ENCODE peak calls at places on chromosomes 13 and 19, in four cellular contexts. I is mammary epithelial cell, B is pancreas, P is mesothelial cell of epicardium. U is an unnamed sample.

GRCh38 chr19:17840019-17840418 is 7.8 kb downstream of the JAK3 start:
- DNase-seq in B (no peak), I (no peak), P (no peak), U (no peak)

GRCh38 chr13:30364876-30365275 is 57.4 kb upstream of the UBE2L5 start:
- DNase-seq in I (no peak), P (no peak), B (no peak), U (no peak)

GRCh38 chr19:8500158-8500557 is 2.3 kb downstream of the PRAM1 start:
- DNase-seq in I (no peak), P (no peak), B (no peak), U (no peak)

GRCh38 chr13:91988331-91988730 is 589.9 kb downstream of the GPC5 start:
- DNase-seq in P (no peak), I (no peak), B (no peak), U (no peak)

GRCh38 chr19:3015126-3016057 is 13.7 kb downstream of the TLE2 start:
- DNase-seq in B (no peak), I (no peak), P (no peak), U (no peak)

GRCh38 chr13:77611068-77611467 is 75.6 kb downstream of the SCEL start:
- DNase-seq in B (no peak), I (no peak), P (no peak), U (no peak)

GRCh38 chr13:79645569-79645968 is 164.6 kb downstream of the NDFIP2 start:
- DNase-seq in P (no peak), B (no peak), I (no peak), U (no peak)

GRCh38 chr19:16342002-16342715 is 17.5 kb downstream of the KLF2 start:
- DNase-seq in P (no peak), I (no peak), B (no peak), U (no peak)

GRCh38 chr19:5691930-5692784 is 2.1 kb downstream of the RPL36 start:
- DNase-seq in I (no peak), B (peak; percentile 61), P (no peak), U (no peak)

GRCh38 chr13:113337556-113337955 is 26.4 kb downstream of the GRTP1 start:
- DNase-seq in I (no peak), P (no peak), B (no peak), U (no peak)

GRCh38 chr13:63481334-63481733 is 2065.7 kb upstream of the PCDH20 start:
- DNase-seq in B (no peak), P (no peak), I (no peak), U (no peak)

GRCh38 chr19:29370276-29370675 is 155.5 kb upstream of the VSTM2B start:
- DNase-seq in P (no peak), B (no peak), I (no peak), U (no peak)

GRCh38 chr13:110240352-110240751 is 66.6 kb downstream of the COL4A1 start:
- DNase-seq in I (no peak), B (no peak), P (no peak), U (no peak)

GRCh38 chr13:102091231-102091630 is 310.6 kb downstream of the FGF14 start:
- DNase-seq in I (peak; percentile 49), P (no peak), B (no peak), U (no peak)

GRCh38 chr19:39524495-39524894 is 8.2 kb downstream of the EID2B start:
- DNase-seq in B (no peak), I (no peak), P (no peak), U (no peak)

GRCh38 chr19:53365134-53365898 is at the start of gene ZNF525:
- DNase-seq in I (peak; percentile 89), B (peak; percentile 96), P (peak; percentile 91), U (peak; percentile 53)

GRCh38 chr19:1408300-1409203 is 1.2 kb downstream of the DAZAP1 start:
- DNase-seq in I (peak; percentile 51), P (no peak), B (peak; percentile 70), U (no peak)

GRCh38 chr13:38386421-38386820 is 36.8 kb downstream of the UFM1 start:
- DNase-seq in B (no peak), P (no peak), I (peak; percentile 83), U (no peak)

GRCh38 chr13:33191425-33192221 is 93.9 kb downstream of the STARD13 start:
- DNase-seq in I (no peak), P (no peak), B (no peak), U (no peak)

GRCh38 chr13:20191902-20192469 is 752 bp downstream of the GJB2 start:
- DNase-seq in B (peak; percentile 43), I (peak; percentile 56), P (no peak), U (no peak)

GRCh38 chr13:41317243-41317642 is 6.2 kb downstream of the NAA16 start:
- DNase-seq in B (no peak), P (no peak), I (no peak), U (no peak)

GRCh38 chr13:50531917-50532899 is 311.3 kb downstream of the DLEU7 start:
- DNase-seq in P (no peak), B (no peak), I (no peak), U (no peak)

GRCh38 chr19:10565028-10565566 is 713 bp downstream of the KRI1 start:
- DNase-seq in P (no peak), I (no peak), B (peak; percentile 53), U (no peak)

GRCh38 chr19:8794823-8795222 is 37.3 kb downstream of the ZNF558 start:
- DNase-seq in B (no peak), P (no peak), I (no peak), U (no peak)

GRCh38 chr19:34555447-34555846 is 73.9 kb downstream of the WTIP start:
- DNase-seq in P (no peak), B (no peak), I (peak; percentile 9), U (no peak)

GRCh38 chr13:20320885-20321284 is 88.8 kb upstream of the GJB6 start:
- DNase-seq in P (no peak), B (no peak), I (no peak), U (no peak)

GRCh38 chr13:32902898-32903297 is 113.3 kb upstream of the KL start:
- DNase-seq in I (no peak), B (peak; percentile 33), P (no peak), U (no peak)

GRCh38 chr19:38266070-38266469 is 1.7 kb downstream of the SPINT2 start:
- DNase-seq in B (no peak), I (peak; percentile 52), P (no peak), U (no peak)

GRCh38 chr19:13834308-13834790 is 39.1 kb downstream of the ZSWIM4 start:
- DNase-seq in I (peak; percentile 73), P (no peak), B (no peak), U (no peak)

GRCh38 chr19:29678484-29679106 is 13.3 kb downstream of the PLEKHF1 start:
- DNase-seq in P (no peak), B (no peak), I (no peak), U (no peak)

DNA sequence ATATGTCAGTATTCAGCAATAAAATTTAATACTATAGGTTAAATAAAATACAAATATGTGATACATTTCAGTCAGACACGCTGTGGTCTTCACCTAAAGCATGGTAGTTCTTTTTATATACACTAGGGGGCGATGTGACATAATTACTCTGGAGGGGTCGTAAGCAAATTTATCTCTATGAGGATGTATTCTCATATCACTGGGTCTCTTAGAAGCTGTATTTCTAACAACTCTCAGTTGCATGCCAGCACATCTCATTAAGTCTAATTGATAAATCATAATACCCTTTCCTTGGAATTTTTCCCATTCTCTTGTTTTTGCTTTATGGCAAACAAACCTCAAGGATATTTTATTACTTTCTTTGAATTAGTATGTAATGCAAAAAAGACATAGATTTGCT is 3.9 kb upstream of the PCDH17 start:
- DNase-seq in P (no peak), I (no peak), B (no peak), U (no peak)
- TF ChIP-seq CTCF in P (peak; percentile 90), I (peak; percentile 61), B (peak; percentile 51), U (peak; percentile 64)

DNA sequence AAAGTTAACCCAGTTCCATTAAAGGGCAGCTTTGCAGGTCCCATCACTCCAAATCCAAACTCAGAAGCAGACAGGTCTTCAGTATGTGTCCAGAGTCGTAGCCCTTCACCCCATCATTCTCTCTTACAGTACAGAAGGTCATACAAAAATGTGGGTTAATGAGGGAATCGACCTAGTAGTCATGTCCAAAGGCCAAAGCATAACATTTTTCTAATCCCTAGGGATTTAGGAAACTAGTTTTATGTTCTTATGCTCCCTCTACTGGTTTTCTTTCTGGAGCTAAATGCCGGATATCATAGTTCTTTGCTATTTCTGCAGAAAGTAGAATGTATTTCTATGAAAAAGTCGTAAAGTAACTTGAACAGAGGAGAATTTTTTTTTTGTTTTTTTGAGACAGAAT is 72.2 kb downstream of the DHRS12 start:
- DNase-seq in P (no peak), B (no peak), I (no peak), U (no peak)
- TF ChIP-seq CTCF in P (no peak), B (no peak), I (no peak), U (peak; percentile 40)

GRCh38 chr19:51680474-51680873 is 12.7 kb upstream of the SPACA6 start:
- DNase-seq in B (no peak), I (no peak), P (no peak), U (no peak)
- TF ChIP-seq CTCF in B (no peak), I (no peak), P (no peak), U (no peak)

DNA sequence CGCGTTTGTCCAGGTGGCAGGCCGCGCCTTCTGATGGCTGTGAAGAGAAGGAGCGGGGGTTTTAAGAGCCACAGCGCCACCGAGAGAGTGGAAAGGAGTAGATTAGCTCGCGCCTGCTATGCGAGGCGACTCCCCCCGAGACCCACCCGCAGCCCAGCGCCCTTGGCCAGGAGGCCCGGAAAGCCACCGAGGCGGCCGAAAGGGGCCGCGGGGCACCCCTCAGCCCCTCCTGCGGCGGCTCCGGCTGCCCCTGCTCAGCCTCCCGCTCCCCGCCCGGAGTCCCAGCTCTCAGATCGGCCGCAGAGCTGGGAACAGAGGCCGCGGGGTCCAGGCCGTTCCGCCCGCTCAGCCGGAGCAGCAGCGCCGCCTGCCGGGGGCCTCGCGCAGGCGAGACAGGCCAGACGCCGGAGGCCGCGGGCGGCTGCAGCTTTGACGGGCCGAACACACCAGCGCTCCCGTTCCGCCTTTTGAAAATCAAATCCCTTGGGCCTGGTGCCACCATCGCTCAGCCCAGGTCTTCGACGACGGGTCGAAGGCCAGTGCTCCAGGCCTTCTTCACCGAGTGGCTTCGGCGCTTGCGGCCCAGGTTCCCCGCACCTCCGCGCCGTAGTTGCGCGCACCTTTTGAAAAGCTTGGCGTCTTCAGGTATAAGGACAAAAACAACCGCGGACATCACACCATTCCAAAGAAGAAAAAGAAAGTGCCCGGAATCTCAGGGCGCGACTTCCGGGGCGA is 15.3 kb downstream of the CDX2 start:
- DNase-seq in P (peak; percentile 75), B (peak; percentile 93), I (peak; percentile 69), U (no peak)
- TF ChIP-seq CTCF in P (peak; percentile 93), B (peak; percentile 96), I (peak; percentile 64), U (peak; percentile 67)